ENCODE peak calls at places on chromosomes 16 and 17, in four cellular contexts. One of them, this sample, is unnamed. For H3K4me1, the result is how much of the 10 kb centered on the place peaks cover.

GRCh38 chr16:66924527-66925321 is 611 bp downstream of the RRAD start:
- DNase-seq in adipocyte: peak
- DNase-seq in astrocyte: no peak
- DNase-seq in IMR-90: no peak
- DNase-seq in this sample: peak

GRCh38 chr17:51493206-51493605 is 232.9 kb downstream of the UTP18 start:
- DNase-seq in adipocyte: no peak
- DNase-seq in astrocyte: no peak
- DNase-seq in IMR-90: no peak
- DNase-seq in this sample: no peak

GRCh38 chr17:75875182-75875939 is 3.0 kb downstream of the TRIM47 start:
- DNase-seq in adipocyte: no peak
- DNase-seq in astrocyte: no peak
- DNase-seq in IMR-90: no peak
- DNase-seq in this sample: no peak

GRCh38 chr17:40915199-40915661 is 22.2 kb downstream of the KRT23 start:
- DNase-seq in adipocyte: peak
- DNase-seq in astrocyte: peak
- DNase-seq in IMR-90: peak
- DNase-seq in this sample: peak

GRCh38 chr17:43924558-43924957 is 17.2 kb upstream of the MPP2 start:
- DNase-seq in adipocyte: no peak
- DNase-seq in astrocyte: no peak
- DNase-seq in IMR-90: no peak
- DNase-seq in this sample: no peak

GRCh38 chr17:81113158-81113724 is 52.1 kb upstream of the PVALEF start:
- DNase-seq in adipocyte: no peak
- DNase-seq in astrocyte: no peak
- DNase-seq in IMR-90: no peak
- DNase-seq in this sample: no peak

GRCh38 chr16:22692916-22693646 is 120.9 kb upstream of the HS3ST2 start:
- DNase-seq in adipocyte: no peak
- DNase-seq in astrocyte: no peak
- DNase-seq in IMR-90: no peak
- DNase-seq in this sample: peak

GRCh38 chr16:50227665-50228064 is 38.7 kb upstream of the ADCY7 start:
- DNase-seq in adipocyte: no peak
- DNase-seq in astrocyte: no peak
- DNase-seq in IMR-90: no peak
- DNase-seq in this sample: no peak

GRCh38 chr17:17921192-17922082 is 50.8 kb downstream of the TOM1L2 start:
- DNase-seq in adipocyte: peak
- DNase-seq in astrocyte: peak
- DNase-seq in IMR-90: peak
- DNase-seq in this sample: peak
- H3K4me1 ChIP-seq in adipocyte: under half
- H3K4me1 ChIP-seq in astrocyte: under half
- H3K4me1 ChIP-seq in IMR-90: under half
- H3K4me1 ChIP-seq in this sample: half or more

GRCh38 chr16:14334366-14335105 is 263.4 kb downstream of the MRTFB start:
- DNase-seq in adipocyte: peak
- DNase-seq in astrocyte: no peak
- DNase-seq in IMR-90: no peak
- DNase-seq in this sample: peak
- H3K9ac ChIP-seq in adipocyte: no peak
- H3K9ac ChIP-seq in astrocyte: no peak
- H3K9ac ChIP-seq in IMR-90: no peak
- H3K9ac ChIP-seq in this sample: peak

GRCh38 chr17:57662644-57663308 is 82.3 kb downstream of the CCDC182 start:
- DNase-seq in adipocyte: peak
- DNase-seq in astrocyte: peak
- DNase-seq in IMR-90: peak
- DNase-seq in this sample: peak

GRCh38 chr17:57663326-57664070 is 81.6 kb downstream of the CCDC182 start:
- DNase-seq in adipocyte: peak
- DNase-seq in astrocyte: peak
- DNase-seq in IMR-90: no peak
- DNase-seq in this sample: peak

GRCh38 chr17:57665128-57665527 is 80.0 kb downstream of the CCDC182 start:
- DNase-seq in adipocyte: no peak
- DNase-seq in astrocyte: no peak
- DNase-seq in IMR-90: no peak
- DNase-seq in this sample: no peak

GRCh38 chr17:57665696-57666095 is 79.4 kb downstream of the CCDC182 start:
- DNase-seq in adipocyte: no peak
- DNase-seq in astrocyte: no peak
- DNase-seq in IMR-90: no peak
- DNase-seq in this sample: no peak

DNA sequence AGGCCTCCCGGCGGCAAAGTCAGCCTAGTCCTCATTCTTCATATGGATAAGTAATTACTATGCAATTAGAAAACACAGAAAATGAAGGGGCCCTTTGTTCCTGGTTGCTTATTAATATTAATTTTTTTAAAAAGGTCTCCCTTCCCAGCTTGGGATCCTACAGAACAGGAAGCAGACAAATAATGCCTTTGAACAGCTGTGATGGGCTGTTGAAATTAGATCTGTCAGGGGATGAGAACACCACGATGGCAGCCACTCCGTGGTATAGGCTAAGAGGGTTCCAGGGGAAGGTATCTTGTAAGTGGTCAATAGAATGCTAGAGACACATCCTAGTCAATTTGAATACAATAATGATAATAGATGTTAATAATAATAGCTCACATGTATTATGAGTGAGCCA is 83.1 kb downstream of the CCDC182 start:
- DNase-seq in adipocyte: no peak
- DNase-seq in astrocyte: no peak
- DNase-seq in IMR-90: no peak
- DNase-seq in this sample: no peak
- H3K4me1 ChIP-seq in adipocyte: under half
- H3K4me1 ChIP-seq in astrocyte: under half
- H3K4me1 ChIP-seq in IMR-90: under half
- H3K4me1 ChIP-seq in this sample: under half

DNA sequence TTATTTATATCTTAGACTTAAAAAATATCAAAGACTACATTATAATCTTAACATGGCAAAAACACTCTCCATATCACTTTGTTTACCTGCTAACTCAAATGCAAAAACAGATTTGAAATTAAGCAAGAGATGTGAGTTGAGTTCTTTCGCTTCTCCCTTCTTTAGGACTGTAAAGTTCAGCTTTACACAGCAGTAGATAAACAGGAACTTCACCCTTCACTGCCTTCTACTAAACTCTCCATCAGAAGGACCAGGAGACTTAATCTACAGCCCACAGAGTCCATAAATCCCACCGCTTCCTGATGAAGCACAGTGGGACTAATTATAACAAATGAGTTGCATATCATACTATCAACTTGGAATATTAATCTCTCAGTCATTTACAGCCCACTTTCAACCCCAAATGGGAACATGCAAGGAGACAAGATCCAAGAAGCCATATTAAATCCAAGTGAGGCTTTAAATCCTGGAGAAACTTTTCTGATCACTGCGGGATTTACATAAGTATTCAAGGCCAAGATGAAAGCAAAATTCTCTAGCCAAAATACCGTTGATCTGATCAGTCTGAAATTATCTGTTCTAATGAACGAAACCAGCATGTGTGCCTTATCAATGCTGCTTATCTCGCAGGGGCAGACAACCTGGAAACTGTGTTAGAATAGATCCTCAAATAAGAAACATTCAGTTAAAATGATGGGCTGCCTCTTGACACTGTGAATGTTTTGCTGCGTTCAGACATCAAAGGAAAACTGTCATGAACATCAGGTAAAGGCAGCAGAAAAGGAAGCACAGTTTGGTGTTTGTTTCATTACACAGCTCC is 1.6 kb downstream of the AMFR start:
- DNase-seq in adipocyte: peak
- DNase-seq in astrocyte: no peak
- DNase-seq in IMR-90: no peak
- DNase-seq in this sample: peak
- H3K9ac ChIP-seq in adipocyte: peak
- H3K9ac ChIP-seq in astrocyte: peak
- H3K9ac ChIP-seq in IMR-90: peak
- H3K9ac ChIP-seq in this sample: peak

GRCh38 chr16:12078405-12079245 is 102.1 kb downstream of the SNX29 start:
- DNase-seq in adipocyte: no peak
- DNase-seq in astrocyte: no peak
- DNase-seq in IMR-90: no peak
- DNase-seq in this sample: no peak
- H3K4me1 ChIP-seq in adipocyte: under half
- H3K4me1 ChIP-seq in astrocyte: under half
- H3K4me1 ChIP-seq in IMR-90: under half
- H3K4me1 ChIP-seq in this sample: under half

DNA sequence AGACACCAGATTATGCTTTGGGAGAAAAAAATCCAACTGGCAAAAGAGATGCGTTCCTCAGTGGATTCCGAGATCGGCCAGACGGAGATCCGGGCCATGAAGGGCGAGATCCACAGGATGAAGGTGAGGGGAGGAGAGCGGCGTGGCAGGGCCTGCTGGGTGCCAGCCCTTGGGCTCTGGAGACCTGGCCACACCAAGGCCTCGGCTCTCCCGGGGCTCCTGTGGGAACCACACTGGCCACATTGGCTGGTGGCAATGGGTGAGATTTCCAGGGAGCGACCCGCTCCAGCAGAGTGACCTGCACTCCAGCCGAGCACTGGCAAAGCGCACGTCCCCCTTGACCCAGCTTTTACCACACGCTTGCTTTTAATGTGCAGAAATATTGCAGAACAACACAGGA is 11.6 kb upstream of the GAA start:
- DNase-seq in adipocyte: no peak
- DNase-seq in astrocyte: no peak
- DNase-seq in IMR-90: no peak
- DNase-seq in this sample: no peak
- H3K9ac ChIP-seq in adipocyte: no peak
- H3K9ac ChIP-seq in astrocyte: no peak
- H3K9ac ChIP-seq in IMR-90: no peak
- H3K9ac ChIP-seq in this sample: no peak

GRCh38 chr16:65226077-65226476 is 104.2 kb upstream of the CDH11 start:
- DNase-seq in adipocyte: no peak
- DNase-seq in astrocyte: no peak
- DNase-seq in IMR-90: no peak
- DNase-seq in this sample: no peak

GRCh38 chr16:65225488-65225887 is 103.6 kb upstream of the CDH11 start:
- DNase-seq in adipocyte: no peak
- DNase-seq in astrocyte: no peak
- DNase-seq in IMR-90: no peak
- DNase-seq in this sample: no peak

GRCh38 chr16:65224471-65224870 is 102.6 kb upstream of the CDH11 start:
- DNase-seq in adipocyte: no peak
- DNase-seq in astrocyte: no peak
- DNase-seq in IMR-90: no peak
- DNase-seq in this sample: no peak

GRCh38 chr16:65223335-65223734 is 101.5 kb upstream of the CDH11 start:
- DNase-seq in adipocyte: no peak
- DNase-seq in astrocyte: no peak
- DNase-seq in IMR-90: no peak
- DNase-seq in this sample: no peak

GRCh38 chr16:65224994-65225393 is 103.1 kb upstream of the CDH11 start:
- DNase-seq in adipocyte: no peak
- DNase-seq in astrocyte: no peak
- DNase-seq in IMR-90: no peak
- DNase-seq in this sample: no peak
- H3K4me1 ChIP-seq in adipocyte: under half
- H3K4me1 ChIP-seq in astrocyte: under half
- H3K4me1 ChIP-seq in IMR-90: under half
- H3K4me1 ChIP-seq in this sample: under half